ENCODE peak calls at places on chromosomes 7 and 10, in ten cellular contexts. One of them, this sample, is unnamed.

GRCh38 chr7:27185013-27185707 is at the start of gene HOXA11:
- DNase-seq in heart left ventricle: no peak
- DNase-seq in heart right ventricle: no peak
- DNase-seq in CD8-positive, alpha-beta T cell: no peak
- DNase-seq in NT2/D1: no peak
- DNase-seq in transverse colon: peak; percentile 83
- DNase-seq in A549: no peak
- DNase-seq in neural progenitor cell: no peak
- DNase-seq in cardiac muscle cell: no peak
- DNase-seq in mammary epithelial cell: no peak
- DNase-seq in this sample: peak; percentile 52

GRCh38 chr10:51073461-51074237 is 638 bp upstream of the PRKG1 start:
- DNase-seq in heart left ventricle: peak; percentile 42
- DNase-seq in heart right ventricle: peak; percentile 32
- DNase-seq in CD8-positive, alpha-beta T cell: no peak
- DNase-seq in NT2/D1: no peak
- DNase-seq in transverse colon: peak; percentile 18
- DNase-seq in A549: no peak
- DNase-seq in neural progenitor cell: no peak
- DNase-seq in cardiac muscle cell: peak; percentile 32
- DNase-seq in mammary epithelial cell: peak; percentile 10
- DNase-seq in this sample: peak; percentile 40

GRCh38 chr7:114554781-114555537 is 140.3 kb downstream of the FOXP2 start:
- DNase-seq in heart left ventricle: no peak
- DNase-seq in heart right ventricle: no peak
- DNase-seq in CD8-positive, alpha-beta T cell: no peak
- DNase-seq in NT2/D1: no peak
- DNase-seq in transverse colon: no peak
- DNase-seq in A549: no peak
- DNase-seq in neural progenitor cell: no peak
- DNase-seq in cardiac muscle cell: peak; percentile 64
- DNase-seq in mammary epithelial cell: no peak
- DNase-seq in this sample: peak; percentile 41

GRCh38 chr7:50838675-50839377 is 56.1 kb upstream of the GRB10 start:
- DNase-seq in heart left ventricle: peak; percentile 54
- DNase-seq in heart right ventricle: peak; percentile 62
- DNase-seq in CD8-positive, alpha-beta T cell: no peak
- DNase-seq in NT2/D1: no peak
- DNase-seq in transverse colon: no peak
- DNase-seq in A549: no peak
- DNase-seq in neural progenitor cell: no peak
- DNase-seq in cardiac muscle cell: peak; percentile 67
- DNase-seq in mammary epithelial cell: no peak
- DNase-seq in this sample: no peak

GRCh38 chr10:28479366-28479765 is 53.6 kb upstream of the WAC start:
- DNase-seq in heart left ventricle: peak; percentile 32
- DNase-seq in heart right ventricle: peak; percentile 16
- DNase-seq in CD8-positive, alpha-beta T cell: no peak
- DNase-seq in NT2/D1: no peak
- DNase-seq in transverse colon: no peak
- DNase-seq in A549: no peak
- DNase-seq in neural progenitor cell: no peak
- DNase-seq in cardiac muscle cell: peak; percentile 21
- DNase-seq in mammary epithelial cell: no peak
- DNase-seq in this sample: peak; percentile 36

GRCh38 chr10:35409094-35409582 is 72.8 kb downstream of the CCNY start:
- DNase-seq in heart left ventricle: peak; percentile 48
- DNase-seq in heart right ventricle: no peak
- DNase-seq in CD8-positive, alpha-beta T cell: no peak
- DNase-seq in NT2/D1: no peak
- DNase-seq in transverse colon: no peak
- DNase-seq in A549: no peak
- DNase-seq in neural progenitor cell: no peak
- DNase-seq in cardiac muscle cell: peak; percentile 81
- DNase-seq in mammary epithelial cell: peak; percentile 84
- DNase-seq in this sample: peak; percentile 93

GRCh38 chr10:118332247-118332646 is 9.9 kb downstream of the FAM204A start:
- DNase-seq in heart left ventricle: no peak
- DNase-seq in heart right ventricle: no peak
- DNase-seq in CD8-positive, alpha-beta T cell: no peak
- DNase-seq in NT2/D1: no peak
- DNase-seq in transverse colon: no peak
- DNase-seq in A549: no peak
- DNase-seq in neural progenitor cell: no peak
- DNase-seq in cardiac muscle cell: no peak
- DNase-seq in mammary epithelial cell: no peak
- DNase-seq in this sample: peak; percentile 20

GRCh38 chr7:99752354-99752753 is 17.4 kb upstream of the CYP3A7 start:
- DNase-seq in heart left ventricle: no peak
- DNase-seq in heart right ventricle: no peak
- DNase-seq in CD8-positive, alpha-beta T cell: no peak
- DNase-seq in NT2/D1: no peak
- DNase-seq in transverse colon: peak; percentile 78
- DNase-seq in A549: no peak
- DNase-seq in neural progenitor cell: no peak
- DNase-seq in cardiac muscle cell: no peak
- DNase-seq in mammary epithelial cell: no peak
- DNase-seq in this sample: no peak

GRCh38 chr10:114489521-114490310 is 85.4 kb upstream of the AFAP1L2 start:
- DNase-seq in heart left ventricle: peak; percentile 34
- DNase-seq in heart right ventricle: no peak
- DNase-seq in CD8-positive, alpha-beta T cell: no peak
- DNase-seq in NT2/D1: peak; percentile 55
- DNase-seq in transverse colon: no peak
- DNase-seq in A549: no peak
- DNase-seq in neural progenitor cell: peak; percentile 75
- DNase-seq in cardiac muscle cell: no peak
- DNase-seq in mammary epithelial cell: no peak
- DNase-seq in this sample: no peak

GRCh38 chr7:39661960-39662359 is 38.6 kb downstream of the RALA start:
- DNase-seq in heart left ventricle: no peak
- DNase-seq in heart right ventricle: no peak
- DNase-seq in CD8-positive, alpha-beta T cell: no peak
- DNase-seq in NT2/D1: peak; percentile 36
- DNase-seq in transverse colon: no peak
- DNase-seq in A549: no peak
- DNase-seq in neural progenitor cell: no peak
- DNase-seq in cardiac muscle cell: no peak
- DNase-seq in mammary epithelial cell: no peak
- DNase-seq in this sample: no peak
- H3K9me3 ChIP-seq in heart left ventricle: no peaks in the 10 kb centered on the region
- H3K9me3 ChIP-seq in heart right ventricle: no peaks in the 10 kb centered on the region
- H3K9me3 ChIP-seq in CD8-positive, alpha-beta T cell: no peaks in the 10 kb centered on the region
- H3K9me3 ChIP-seq in NT2/D1: peaks cover 33% of the 10 kb centered on the region
- H3K9me3 ChIP-seq in transverse colon: no peaks in the 10 kb centered on the region
- H3K9me3 ChIP-seq in A549: peaks cover 23% of the 10 kb centered on the region
- H3K9me3 ChIP-seq in neural progenitor cell: peaks cover 8% of the 10 kb centered on the region
- H3K9me3 ChIP-seq in cardiac muscle cell: no peaks in the 10 kb centered on the region
- H3K9me3 ChIP-seq in mammary epithelial cell: peaks cover 2% of the 10 kb centered on the region
- H3K9me3 ChIP-seq in this sample: peaks cover 12% of the 10 kb centered on the region

GRCh38 chr7:105122619-105123018 is 108.6 kb downstream of the KMT2E start:
- DNase-seq in heart left ventricle: no peak
- DNase-seq in heart right ventricle: no peak
- DNase-seq in CD8-positive, alpha-beta T cell: no peak
- DNase-seq in NT2/D1: no peak
- DNase-seq in transverse colon: no peak
- DNase-seq in A549: no peak
- DNase-seq in neural progenitor cell: no peak
- DNase-seq in cardiac muscle cell: no peak
- DNase-seq in mammary epithelial cell: no peak
- DNase-seq in this sample: no peak

GRCh38 chr7:105118612-105119600 is 104.9 kb downstream of the KMT2E start:
- DNase-seq in heart left ventricle: no peak
- DNase-seq in heart right ventricle: no peak
- DNase-seq in CD8-positive, alpha-beta T cell: no peak
- DNase-seq in NT2/D1: no peak
- DNase-seq in transverse colon: no peak
- DNase-seq in A549: no peak
- DNase-seq in neural progenitor cell: peak; percentile 61
- DNase-seq in cardiac muscle cell: no peak
- DNase-seq in mammary epithelial cell: no peak
- DNase-seq in this sample: no peak
- H3K4me3 ChIP-seq in heart left ventricle: no peak overlapping the region
- H3K4me3 ChIP-seq in heart right ventricle: no peak overlapping the region
- H3K4me3 ChIP-seq in CD8-positive, alpha-beta T cell: no peak overlapping the region
- H3K4me3 ChIP-seq in NT2/D1: no peak overlapping the region
- H3K4me3 ChIP-seq in transverse colon: no peak overlapping the region
- H3K4me3 ChIP-seq in A549: no peak overlapping the region
- H3K4me3 ChIP-seq in neural progenitor cell: no peak overlapping the region
- H3K4me3 ChIP-seq in cardiac muscle cell: no peak overlapping the region
- H3K4me3 ChIP-seq in mammary epithelial cell: no peak overlapping the region
- H3K4me3 ChIP-seq in this sample: no peak overlapping the region

GRCh38 chr10:103669944-103670343 is 176.4 kb downstream of the NEURL1 start:
- DNase-seq in heart left ventricle: no peak
- DNase-seq in heart right ventricle: no peak
- DNase-seq in CD8-positive, alpha-beta T cell: no peak
- DNase-seq in NT2/D1: no peak
- DNase-seq in transverse colon: no peak
- DNase-seq in A549: no peak
- DNase-seq in neural progenitor cell: no peak
- DNase-seq in cardiac muscle cell: no peak
- DNase-seq in mammary epithelial cell: no peak
- DNase-seq in this sample: no peak

GRCh38 chr10:103673616-103674015 is 180.1 kb downstream of the NEURL1 start:
- DNase-seq in heart left ventricle: no peak
- DNase-seq in heart right ventricle: no peak
- DNase-seq in CD8-positive, alpha-beta T cell: no peak
- DNase-seq in NT2/D1: no peak
- DNase-seq in transverse colon: no peak
- DNase-seq in A549: no peak
- DNase-seq in neural progenitor cell: no peak
- DNase-seq in cardiac muscle cell: no peak
- DNase-seq in mammary epithelial cell: no peak
- DNase-seq in this sample: no peak

GRCh38 chr10:103672345-103672744 is 178.8 kb downstream of the NEURL1 start:
- DNase-seq in heart left ventricle: no peak
- DNase-seq in heart right ventricle: no peak
- DNase-seq in CD8-positive, alpha-beta T cell: no peak
- DNase-seq in NT2/D1: no peak
- DNase-seq in transverse colon: no peak
- DNase-seq in A549: no peak
- DNase-seq in neural progenitor cell: no peak
- DNase-seq in cardiac muscle cell: no peak
- DNase-seq in mammary epithelial cell: no peak
- DNase-seq in this sample: no peak

GRCh38 chr10:103671126-103671525 is 177.6 kb downstream of the NEURL1 start:
- DNase-seq in heart left ventricle: no peak
- DNase-seq in heart right ventricle: no peak
- DNase-seq in CD8-positive, alpha-beta T cell: no peak
- DNase-seq in NT2/D1: no peak
- DNase-seq in transverse colon: no peak
- DNase-seq in A549: no peak
- DNase-seq in neural progenitor cell: no peak
- DNase-seq in cardiac muscle cell: no peak
- DNase-seq in mammary epithelial cell: no peak
- DNase-seq in this sample: no peak

DNA sequence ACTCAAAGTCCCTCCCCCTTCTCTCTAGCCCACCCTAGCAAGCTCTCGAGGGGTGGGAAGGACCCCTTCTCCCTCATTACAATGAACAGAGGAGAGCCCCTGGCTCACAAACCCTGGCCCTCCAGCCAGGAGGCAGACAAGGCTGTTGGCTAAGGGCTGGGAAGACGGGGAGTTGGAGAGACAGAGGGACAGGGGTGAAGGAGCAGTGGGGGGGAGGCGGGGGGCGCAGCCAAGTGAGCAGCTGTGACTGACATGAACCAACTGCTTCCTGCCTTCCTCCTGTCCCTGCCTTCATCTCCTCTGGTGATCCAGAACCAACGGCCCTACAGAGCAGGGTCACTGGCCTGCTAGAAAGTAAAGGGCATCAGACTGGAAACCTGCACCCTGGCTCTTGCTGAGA is 178.1 kb downstream of the NEURL1 start:
- DNase-seq in heart left ventricle: no peak
- DNase-seq in heart right ventricle: no peak
- DNase-seq in CD8-positive, alpha-beta T cell: no peak
- DNase-seq in NT2/D1: no peak
- DNase-seq in transverse colon: no peak
- DNase-seq in A549: no peak
- DNase-seq in neural progenitor cell: no peak
- DNase-seq in cardiac muscle cell: no peak
- DNase-seq in mammary epithelial cell: no peak
- DNase-seq in this sample: no peak
- H3K4me1 ChIP-seq in heart left ventricle: peaks cover 39% of the 10 kb centered on the region
- H3K4me1 ChIP-seq in heart right ventricle: peaks cover 51% of the 10 kb centered on the region
- H3K4me1 ChIP-seq in CD8-positive, alpha-beta T cell: peaks cover 16% of the 10 kb centered on the region
- H3K4me1 ChIP-seq in NT2/D1: peaks cover 19% of the 10 kb centered on the region
- H3K4me1 ChIP-seq in transverse colon: peaks cover 27% of the 10 kb centered on the region
- H3K4me1 ChIP-seq in A549: peaks cover 15% of the 10 kb centered on the region
- H3K4me1 ChIP-seq in neural progenitor cell: peaks cover 25% of the 10 kb centered on the region
- H3K4me1 ChIP-seq in cardiac muscle cell: no peaks in the 10 kb centered on the region
- H3K4me1 ChIP-seq in mammary epithelial cell: peaks cover 31% of the 10 kb centered on the region
- H3K4me1 ChIP-seq in this sample: peaks cover 2% of the 10 kb centered on the region

GRCh38 chr10:30463944-30464451 is 30.0 kb downstream of the MAP3K8 start:
- DNase-seq in heart left ventricle: no peak
- DNase-seq in heart right ventricle: no peak
- DNase-seq in CD8-positive, alpha-beta T cell: no peak
- DNase-seq in NT2/D1: no peak
- DNase-seq in transverse colon: no peak
- DNase-seq in A549: no peak
- DNase-seq in neural progenitor cell: no peak
- DNase-seq in cardiac muscle cell: no peak
- DNase-seq in mammary epithelial cell: peak; percentile 18
- DNase-seq in this sample: no peak

GRCh38 chr10:30466466-30466865 is 32.5 kb downstream of the MAP3K8 start:
- DNase-seq in heart left ventricle: no peak
- DNase-seq in heart right ventricle: no peak
- DNase-seq in CD8-positive, alpha-beta T cell: no peak
- DNase-seq in NT2/D1: no peak
- DNase-seq in transverse colon: no peak
- DNase-seq in A549: no peak
- DNase-seq in neural progenitor cell: no peak
- DNase-seq in cardiac muscle cell: no peak
- DNase-seq in mammary epithelial cell: no peak
- DNase-seq in this sample: peak; percentile 84

GRCh38 chr10:30459283-30459682 is 25.3 kb downstream of the MAP3K8 start:
- DNase-seq in heart left ventricle: peak; percentile 50
- DNase-seq in heart right ventricle: no peak
- DNase-seq in CD8-positive, alpha-beta T cell: no peak
- DNase-seq in NT2/D1: no peak
- DNase-seq in transverse colon: peak; percentile 22
- DNase-seq in A549: no peak
- DNase-seq in neural progenitor cell: no peak
- DNase-seq in cardiac muscle cell: no peak
- DNase-seq in mammary epithelial cell: no peak
- DNase-seq in this sample: no peak

GRCh38 chr10:30464675-30465074 is 30.7 kb downstream of the MAP3K8 start:
- DNase-seq in heart left ventricle: no peak
- DNase-seq in heart right ventricle: no peak
- DNase-seq in CD8-positive, alpha-beta T cell: no peak
- DNase-seq in NT2/D1: no peak
- DNase-seq in transverse colon: no peak
- DNase-seq in A549: no peak
- DNase-seq in neural progenitor cell: no peak
- DNase-seq in cardiac muscle cell: no peak
- DNase-seq in mammary epithelial cell: no peak
- DNase-seq in this sample: no peak

DNA sequence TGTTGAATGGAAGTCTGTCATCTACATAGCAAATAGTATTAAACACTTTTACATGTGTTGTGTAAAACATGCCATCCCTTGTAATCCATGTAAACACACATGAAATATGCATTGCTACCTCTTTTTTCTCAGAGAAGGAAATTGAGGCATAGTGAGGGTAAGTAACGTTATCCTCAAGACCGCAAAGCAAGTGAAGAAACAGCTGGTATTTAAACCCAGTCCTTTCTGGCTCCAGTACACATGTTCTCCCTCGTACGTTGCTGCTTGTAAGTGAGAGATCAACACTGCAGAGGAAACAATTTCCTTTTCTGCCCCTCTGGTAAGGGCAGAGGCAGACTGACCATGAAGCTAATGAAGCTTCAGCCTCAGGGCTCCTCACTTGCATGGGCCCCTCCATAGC is 28.5 kb downstream of the MAP3K8 start:
- DNase-seq in heart left ventricle: no peak
- DNase-seq in heart right ventricle: no peak
- DNase-seq in CD8-positive, alpha-beta T cell: no peak
- DNase-seq in NT2/D1: no peak
- DNase-seq in transverse colon: no peak
- DNase-seq in A549: no peak
- DNase-seq in neural progenitor cell: no peak
- DNase-seq in cardiac muscle cell: no peak
- DNase-seq in mammary epithelial cell: no peak
- DNase-seq in this sample: no peak
- H3K9me3 ChIP-seq in heart left ventricle: no peaks in the 10 kb centered on the region
- H3K9me3 ChIP-seq in heart right ventricle: no peaks in the 10 kb centered on the region
- H3K9me3 ChIP-seq in CD8-positive, alpha-beta T cell: no peaks in the 10 kb centered on the region
- H3K9me3 ChIP-seq in NT2/D1: no peaks in the 10 kb centered on the region
- H3K9me3 ChIP-seq in transverse colon: no peaks in the 10 kb centered on the region
- H3K9me3 ChIP-seq in A549: no peaks in the 10 kb centered on the region
- H3K9me3 ChIP-seq in neural progenitor cell: no peaks in the 10 kb centered on the region
- H3K9me3 ChIP-seq in cardiac muscle cell: no peaks in the 10 kb centered on the region
- H3K9me3 ChIP-seq in mammary epithelial cell: no peaks in the 10 kb centered on the region
- H3K9me3 ChIP-seq in this sample: no peaks in the 10 kb centered on the region